ENCODE peak calls at places on chromosomes 12 and 14, in four cellular contexts. One of them, this sample, is unnamed.

GRCh38 chr14:30559638-30560071 is 697 bp downstream of the G2E3 start:
- DNase-seq in RPMI7951: peak
- DNase-seq in tibial artery: no peak
- DNase-seq in fibroblast of the aortic adventitia: peak
- DNase-seq in this sample: peak

GRCh38 chr14:101462726-101463565 is 98.3 kb upstream of the DIO3 start:
- DNase-seq in fibroblast of the aortic adventitia: no peak
- DNase-seq in RPMI7951: no peak
- DNase-seq in tibial artery: peak
- DNase-seq in this sample: no peak

GRCh38 chr12:9687228-9687627 is 17.7 kb downstream of the CLEC2D start:
- DNase-seq in fibroblast of the aortic adventitia: no peak
- DNase-seq in RPMI7951: peak
- DNase-seq in tibial artery: no peak
- DNase-seq in this sample: no peak

GRCh38 chr12:120012067-120012621 is 23.1 kb downstream of the BICDL1 start:
- DNase-seq in fibroblast of the aortic adventitia: no peak
- DNase-seq in RPMI7951: peak
- DNase-seq in tibial artery: no peak
- DNase-seq in this sample: no peak

GRCh38 chr14:101731187-101732080 is 30.1 kb upstream of the PPP2R5C start:
- DNase-seq in tibial artery: no peak
- DNase-seq in fibroblast of the aortic adventitia: peak
- DNase-seq in RPMI7951: peak
- DNase-seq in this sample: peak

GRCh38 chr12:130115646-130116045 is 46.6 kb upstream of the FZD10 start:
- DNase-seq in tibial artery: no peak
- DNase-seq in RPMI7951: no peak
- DNase-seq in fibroblast of the aortic adventitia: no peak
- DNase-seq in this sample: no peak

GRCh38 chr14:89366580-89367448 is 50.2 kb downstream of the FOXN3 start:
- DNase-seq in fibroblast of the aortic adventitia: peak
- DNase-seq in tibial artery: peak
- DNase-seq in RPMI7951: no peak
- DNase-seq in this sample: no peak

GRCh38 chr14:96091941-96092411 is 52.8 kb downstream of the C14orf132 start:
- DNase-seq in RPMI7951: peak
- DNase-seq in fibroblast of the aortic adventitia: peak
- DNase-seq in tibial artery: peak
- DNase-seq in this sample: no peak

GRCh38 chr12:39127401-39127800 is 222.0 kb upstream of the CPNE8 start:
- DNase-seq in fibroblast of the aortic adventitia: peak
- DNase-seq in RPMI7951: peak
- DNase-seq in tibial artery: no peak
- DNase-seq in this sample: peak

GRCh38 chr14:51962678-51963077 is 26.7 kb upstream of the RTRAF start:
- DNase-seq in tibial artery: no peak
- DNase-seq in fibroblast of the aortic adventitia: no peak
- DNase-seq in RPMI7951: peak
- DNase-seq in this sample: peak

GRCh38 chr12:72872986-72873385 is 600.8 kb downstream of the TRHDE start:
- DNase-seq in RPMI7951: no peak
- DNase-seq in tibial artery: no peak
- DNase-seq in fibroblast of the aortic adventitia: no peak
- DNase-seq in this sample: no peak

GRCh38 chr12:23950011-23950774 is 723 bp upstream of the SOX5 start:
- DNase-seq in tibial artery: peak
- DNase-seq in RPMI7951: no peak
- DNase-seq in fibroblast of the aortic adventitia: peak
- DNase-seq in this sample: peak

GRCh38 chr14:38553586-38553985 is 297.7 kb upstream of the CLEC14A start:
- DNase-seq in tibial artery: no peak
- DNase-seq in fibroblast of the aortic adventitia: peak
- DNase-seq in RPMI7951: no peak
- DNase-seq in this sample: peak

GRCh38 chr12:28237423-28237822 is 47.2 kb downstream of the CCDC91 start:
- DNase-seq in tibial artery: no peak
- DNase-seq in fibroblast of the aortic adventitia: no peak
- DNase-seq in RPMI7951: peak
- DNase-seq in this sample: no peak

GRCh38 chr12:82651489-82651888 is 35.2 kb upstream of the TMTC2 start:
- DNase-seq in fibroblast of the aortic adventitia: no peak
- DNase-seq in tibial artery: no peak
- DNase-seq in RPMI7951: no peak
- DNase-seq in this sample: no peak

GRCh38 chr14:105204931-105205717 is 24.0 kb upstream of the NUDT14 start:
- DNase-seq in fibroblast of the aortic adventitia: no peak
- DNase-seq in RPMI7951: no peak
- DNase-seq in tibial artery: no peak
- DNase-seq in this sample: no peak